ENCODE peak calls at places on chromosomes 5 and 9, in five cellular contexts. J, V, A, K and U are unnamed samples.

GRCh38 chr5:54668096-54668495 is 150.5 kb downstream of the SNX18 start:
- DNase-seq in J (no peak), V (no peak), A (no peak), K (no peak), U (no peak)

GRCh38 chr5:161804263-161804662 is 43.7 kb upstream of the GABRA1 start:
- DNase-seq in J (no peak), V (no peak), A (no peak), K (peak; percentile 3), U (no peak)

GRCh38 chr5:148482697-148483462 is 99.1 kb downstream of the FBXO38 start:
- DNase-seq in J (peak; percentile 78), V (peak; percentile 37), A (peak; percentile 66), K (peak; percentile 78), U (peak; percentile 32)

GRCh38 chr9:87556039-87556438 is 58.4 kb downstream of the DAPK1 start:
- DNase-seq in J (no peak), V (no peak), A (no peak), K (no peak), U (no peak)

GRCh38 chr5:55634204-55634785 is 77.8 kb downstream of the SLC38A9 start:
- DNase-seq in J (no peak), V (no peak), A (no peak), K (no peak), U (no peak)

GRCh38 chr9:120914410-120914809 is 12.2 kb downstream of the TRAF1 start:
- DNase-seq in J (no peak), V (no peak), A (no peak), K (no peak), U (no peak)

GRCh38 chr9:37301369-37302172 is 120.9 kb upstream of the GRHPR start:
- DNase-seq in J (no peak), V (no peak), A (peak; percentile 50), K (no peak), U (no peak)

GRCh38 chr5:173707392-173707791 is 90.9 kb upstream of the BOD1 start:
- DNase-seq in J (no peak), V (no peak), A (peak; percentile 70), K (no peak), U (no peak)

GRCh38 chr5:180918380-180918779 is 19.4 kb downstream of the BTNL8 start:
- DNase-seq in J (no peak), V (no peak), A (no peak), K (no peak), U (no peak)

GRCh38 chr5:11863920-11864319 is 40.3 kb downstream of the CTNND2 start:
- DNase-seq in J (no peak), V (no peak), A (no peak), K (no peak), U (no peak)

GRCh38 chr5:125050926-125051325 is 304.5 kb upstream of the ZNF608 start:
- DNase-seq in J (no peak), V (no peak), A (no peak), K (no peak), U (no peak)

GRCh38 chr9:31608881-31609280 is 775.6 kb upstream of the ACO1 start:
- DNase-seq in J (no peak), V (no peak), A (no peak), K (no peak), U (no peak)

GRCh38 chr5:88398316-88398715 is 129.7 kb upstream of the TMEM161B start:
- DNase-seq in J (no peak), V (no peak), A (no peak), K (no peak), U (no peak)

GRCh38 chr9:26260238-26260637 is 582.0 kb upstream of the TUSC1 start:
- DNase-seq in J (no peak), V (no peak), A (no peak), K (no peak), U (peak; percentile 29)

GRCh38 chr5:150261231-150261630 is 28.3 kb downstream of the CAMK2A start:
- DNase-seq in J (no peak), V (no peak), A (no peak), K (no peak), U (no peak)

GRCh38 chr5:57447656-57448055 is 35.0 kb downstream of the ACTBL2 start:
- DNase-seq in J (no peak), V (no peak), A (no peak), K (no peak), U (no peak)

GRCh38 chr5:14724633-14725032 is 60.1 kb downstream of the OTULIN start:
- DNase-seq in J (no peak), V (no peak), A (no peak), K (no peak), U (no peak)

GRCh38 chr5:140821375-140822280 is at the start of gene PCDHA5:
- DNase-seq in J (no peak), V (no peak), A (peak; percentile 10), K (peak; percentile 11), U (peak; percentile 17)

GRCh38 chr5:68114641-68115040 is 100.9 kb upstream of the PIK3R1 start:
- DNase-seq in J (no peak), V (no peak), A (no peak), K (no peak), U (no peak)

GRCh38 chr5:37520811-37521210 is 141.7 kb downstream of the WDR70 start:
- DNase-seq in J (no peak), V (no peak), A (no peak), K (no peak), U (no peak)

GRCh38 chr9:116939605-116940004 is 252.5 kb downstream of the TRIM32 start:
- DNase-seq in J (no peak), V (no peak), A (peak; percentile 35), K (no peak), U (peak; percentile 2)

GRCh38 chr5:129905467-129906176 is 1.4 kb downstream of the CHSY3 start:
- DNase-seq in J (peak; percentile 19), V (no peak), A (peak; percentile 9), K (peak; percentile 43), U (peak; percentile 21)

GRCh38 chr5:67065237-67065636 is 131.4 kb downstream of the CD180 start:
- DNase-seq in J (no peak), V (no peak), A (peak; percentile 50), K (no peak), U (no peak)

GRCh38 chr9:129656795-129657390 is 8.6 kb upstream of the PRRX2 start:
- DNase-seq in J (no peak), V (no peak), A (no peak), K (no peak), U (peak; percentile 85)

GRCh38 chr9:85147046-85147640 is 477.6 kb downstream of the NTRK2 start:
- DNase-seq in J (no peak), V (no peak), A (no peak), K (no peak), U (no peak)

GRCh38 chr5:177327539-177328522 is 16.1 kb upstream of the MXD3 start:
- DNase-seq in J (no peak), V (no peak), A (no peak), K (no peak), U (no peak)

GRCh38 chr9:31251386-31251785 is 1133.1 kb upstream of the ACO1 start:
- DNase-seq in J (no peak), V (no peak), A (no peak), K (no peak), U (no peak)

GRCh38 chr9:130453487-130453886 is 8.7 kb downstream of the ASS1 start:
- DNase-seq in J (no peak), V (no peak), A (no peak), K (no peak), U (no peak)

GRCh38 chr5:13987843-13988464 is 43.5 kb upstream of the DNAH5 start:
- DNase-seq in J (peak; percentile 66), V (no peak), A (peak; percentile 62), K (peak; percentile 74), U (peak; percentile 74)

GRCh38 chr5:146836226-146836842 is 42.2 kb downstream of the PPP2R2B start:
- DNase-seq in J (no peak), V (no peak), A (no peak), K (no peak), U (no peak)

GRCh38 chr9:96450613-96451544 is 910 bp downstream of the HABP4 start:
- DNase-seq in J (peak; percentile 22), V (peak; percentile 43), A (peak; percentile 13), K (peak; percentile 33), U (no peak)

GRCh38 chr9:136171801-136172411 is 33.0 kb downstream of the LHX3 start:
- DNase-seq in J (no peak), V (no peak), A (no peak), K (no peak), U (no peak)

GRCh38 chr9:82325907-82326306 is 337.3 kb downstream of the SPATA31D1 start:
- DNase-seq in J (no peak), V (no peak), A (no peak), K (no peak), U (no peak)

GRCh38 chr5:178280631-178281030 is 48.0 kb upstream of the PHYKPL start:
- DNase-seq in J (no peak), V (no peak), A (no peak), K (no peak), U (no peak)

GRCh38 chr5:93591323-93591945 is 8.4 kb downstream of the NR2F1 start:
- DNase-seq in J (no peak), V (no peak), A (no peak), K (no peak), U (no peak)

GRCh38 chr9:107280543-107280942 is 2.5 kb upstream of the RAD23B start:
- DNase-seq in J (no peak), V (no peak), A (no peak), K (no peak), U (no peak)

GRCh38 chr9:13113201-13113600 is 166.3 kb downstream of the MPDZ start:
- DNase-seq in J (no peak), V (no peak), A (no peak), K (no peak), U (no peak)

GRCh38 chr5:10653033-10653432 is 89.2 kb downstream of the ANKRD33B start:
- DNase-seq in J (no peak), V (no peak), A (no peak), K (no peak), U (no peak)